ENCODE peak calls at places on chromosomes 4 and X, in seven cellular contexts. Y is tibial artery, I is psoas muscle, R is pancreas, S is fibroblast of lung, X is hepatocyte, B is DND-41. D is an unnamed sample. For H3K27me3, the result is how much of the 10 kb centered on the place peaks cover.

GRCh38 chr4:121690001-121690400 is 6.8 kb downstream of the ANXA5 start:
- DNase-seq in R (no peak), X (no peak), Y (no peak), B (no peak), S (peak), I (no peak), D (no peak)

GRCh38 chrX:47316276-47317025 is 53.9 kb upstream of the ZNF157 start:
- DNase-seq in R (no peak), S (peak), B (no peak), Y (no peak), X (no peak), I (no peak), D (no peak)

GRCh38 chr4:98996056-98996941 is 778 bp downstream of the METAP1 start:
- DNase-seq in X (peak), B (peak), R (peak), I (no peak), Y (no peak), S (peak), D (peak)

GRCh38 chrX:140318306-140318705 is 186.6 kb downstream of the SOX3 start:
- DNase-seq in X (no peak), S (peak), R (no peak), Y (no peak), I (no peak), B (no peak), D (no peak)

GRCh38 chr4:140704392-140704955 is 51.7 kb downstream of the TBC1D9 start:
- DNase-seq in X (no peak), B (no peak), I (no peak), S (no peak), Y (no peak), R (no peak), D (no peak)

GRCh38 chr4:114883641-114884040 is 229.8 kb downstream of the NDST4 start:
- DNase-seq in B (no peak), R (no peak), I (no peak), S (no peak), Y (no peak), X (no peak), D (no peak)

GRCh38 chr4:103996059-103996458 is 276.3 kb upstream of the TACR3 start:
- DNase-seq in Y (no peak), I (no peak), B (no peak), X (peak), S (peak), R (no peak), D (no peak)

GRCh38 chr4:100707786-100708185 is 190.0 kb upstream of the EMCN start:
- DNase-seq in S (peak), Y (no peak), B (no peak), X (no peak), I (no peak), R (no peak), D (no peak)

GRCh38 chrX:28205905-28206304 is 224.7 kb upstream of the DCAF8L1 start:
- DNase-seq in B (no peak), Y (no peak), R (no peak), I (no peak), S (no peak), X (no peak), D (no peak)

GRCh38 chr4:108889696-108890475 is 127.0 kb upstream of the ETNPPL start:
- DNase-seq in R (no peak), I (no peak), B (no peak), S (peak), Y (no peak), X (no peak), D (no peak)

GRCh38 chr4:115950806-115951205 is 837.4 kb upstream of the NDST4 start:
- DNase-seq in Y (no peak), X (no peak), I (no peak), S (no peak), R (no peak), B (no peak), D (no peak)

GRCh38 chrX:33686105-33686504 is 446.0 kb downstream of the FAM47A start:
- DNase-seq in I (no peak), B (no peak), R (no peak), S (no peak), Y (no peak), X (no peak), D (no peak)

GRCh38 chr4:30094866-30095265 is 625.3 kb upstream of the PCDH7 start:
- DNase-seq in I (no peak), B (no peak), R (no peak), S (peak), Y (no peak), X (no peak), D (no peak)

GRCh38 chr4:107888237-107888636 is 43.1 kb upstream of the CYP2U1 start:
- DNase-seq in Y (no peak), I (no peak), X (no peak), S (no peak), R (no peak), B (peak), D (no peak)

GRCh38 chr4:145619639-145619996 is 433 bp downstream of the MMAA start:
- DNase-seq in Y (peak), R (peak), S (peak), I (peak), B (no peak), X (peak), D (no peak)

GRCh38 chr4:100417565-100417964 is 100.3 kb downstream of the EMCN start:
- DNase-seq in I (no peak), X (no peak), S (peak), R (peak), Y (no peak), B (no peak), D (no peak)

GRCh38 chr4:78922207-78922606 is 17.0 kb downstream of the PAQR3 start:
- DNase-seq in B (no peak), S (peak), Y (no peak), R (no peak), X (no peak), I (no peak), D (no peak)

GRCh38 chr4:148034821-148035220 is 302.9 kb downstream of the ARHGAP10 start:
- DNase-seq in S (no peak), B (no peak), Y (no peak), X (no peak), I (no peak), R (no peak), D (no peak)

GRCh38 chr4:83561381-83561780 is 25.5 kb downstream of the GPAT3 start:
- DNase-seq in S (peak), R (peak), B (no peak), X (no peak), I (no peak), Y (peak), D (no peak)

DNA sequence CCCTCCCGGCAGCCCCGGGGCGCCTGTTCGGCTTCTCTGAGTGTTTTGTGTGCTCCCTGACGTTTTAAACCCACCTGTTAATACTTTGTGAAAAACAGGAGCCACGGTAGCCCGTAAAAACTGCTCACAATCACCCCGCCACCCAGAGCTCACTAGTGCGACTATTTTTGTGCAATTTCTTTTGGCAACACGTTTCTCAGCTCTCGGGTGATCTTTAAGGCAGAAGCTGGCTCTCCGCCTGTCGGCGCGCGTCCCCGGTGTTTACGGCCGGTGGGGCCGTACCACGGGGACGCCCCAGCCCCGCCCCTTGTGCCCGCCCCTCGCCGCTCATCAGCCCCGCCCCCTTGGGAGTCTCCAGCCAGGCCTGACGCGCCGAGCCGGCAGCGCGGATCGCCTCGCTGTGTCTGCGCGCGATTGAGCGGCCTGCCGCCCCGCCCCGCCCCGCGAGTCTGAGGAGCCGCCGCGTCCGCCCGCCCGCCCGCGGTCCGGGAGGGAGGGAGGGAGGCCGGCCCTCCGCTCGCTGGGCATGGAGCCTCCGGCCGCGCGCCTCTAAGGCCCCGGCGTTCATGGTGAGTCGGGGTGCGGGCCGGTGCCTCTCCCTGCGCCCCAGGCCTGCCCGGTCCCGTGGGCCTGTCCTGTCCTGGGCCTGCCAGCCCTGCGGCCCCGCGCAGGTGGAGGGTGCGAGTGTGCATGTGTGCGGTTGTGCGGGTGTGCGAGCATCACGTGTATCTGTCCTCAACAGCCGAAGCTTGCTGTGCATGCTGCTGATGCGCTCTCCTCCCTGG is 56.2 kb upstream of the TADA2B start:
- DNase-seq in I (peak), X (peak), B (peak), Y (peak), S (peak), R (peak), D (peak)
- TF ChIP-seq CTCF in I (no peak), X (peak), B (no peak), Y (peak), S (no peak), R (no peak), D (no peak)

GRCh38 chr4:3462790-3463415 is at the start of gene DOK7:
- DNase-seq in R (peak), X (peak), I (peak), S (no peak), B (no peak), Y (no peak), D (no peak)

GRCh38 chr4:3462321-3462789 is 751 bp upstream of the DOK7 start:
- DNase-seq in X (no peak), Y (no peak), R (no peak), I (peak), S (no peak), B (no peak), D (no peak)

GRCh38 chr4:3460926-3461325 is 2.2 kb upstream of the DOK7 start:
- DNase-seq in B (no peak), R (no peak), S (no peak), Y (no peak), X (no peak), I (peak), D (no peak)

GRCh38 chr4:3463556-3464348 is 646 bp downstream of the DOK7 start:
- DNase-seq in X (no peak), I (peak), R (no peak), B (no peak), S (no peak), Y (no peak), D (no peak)

DNA sequence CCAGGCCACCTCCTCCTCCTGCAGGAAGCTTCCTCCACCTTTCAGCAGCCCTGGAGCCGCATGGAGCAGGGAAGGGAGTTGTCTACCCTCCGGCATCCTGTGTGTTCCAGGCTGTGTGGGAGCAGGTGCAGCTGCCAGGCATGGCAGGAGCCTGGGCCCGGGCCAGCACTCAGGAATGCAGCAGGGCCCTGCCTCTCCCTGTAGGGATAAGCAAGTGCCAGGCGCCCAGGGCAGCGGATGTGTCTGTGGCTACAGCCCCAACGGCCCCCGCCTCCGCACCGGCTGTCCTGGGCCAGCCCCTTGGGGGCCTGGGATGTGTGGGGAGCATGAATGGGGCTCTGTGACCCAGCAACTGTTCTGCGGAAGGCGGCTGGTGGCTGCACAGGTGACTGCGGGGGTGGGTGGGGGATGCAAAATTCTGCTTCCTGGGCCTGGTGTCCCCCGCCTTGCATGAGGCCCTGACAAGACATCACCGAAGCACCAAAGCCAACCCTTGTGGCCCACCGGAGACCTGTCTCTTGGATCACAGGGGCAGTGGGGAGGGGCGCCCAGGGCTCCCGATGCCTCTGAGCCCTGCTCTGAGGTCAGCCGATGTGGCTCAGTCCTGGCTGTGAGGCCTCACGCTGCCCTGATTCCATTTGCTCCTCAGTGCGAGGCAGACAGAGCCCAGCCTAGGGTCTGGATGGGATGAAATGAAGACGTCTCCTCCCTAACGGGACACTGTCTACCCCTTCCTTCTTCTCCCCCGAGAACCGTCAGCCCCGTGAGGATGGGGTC is 1.4 kb upstream of the DOK7 start:
- DNase-seq in S (peak), Y (no peak), X (no peak), I (peak), R (peak), B (no peak), D (no peak)
- H3K27me3 ChIP-seq in S (under half), Y (under half), X (under half), I (under half), R (under half), B (under half), D (half or more)

GRCh38 chr4:127355738-127356137 is 277.0 kb upstream of the INTU start:
- DNase-seq in R (no peak), I (no peak), B (no peak), S (peak), Y (no peak), X (no peak), D (no peak)
- H3K4me3 ChIP-seq in R (no peak), I (no peak), B (no peak), S (no peak), Y (no peak), X (no peak), D (no peak)

DNA sequence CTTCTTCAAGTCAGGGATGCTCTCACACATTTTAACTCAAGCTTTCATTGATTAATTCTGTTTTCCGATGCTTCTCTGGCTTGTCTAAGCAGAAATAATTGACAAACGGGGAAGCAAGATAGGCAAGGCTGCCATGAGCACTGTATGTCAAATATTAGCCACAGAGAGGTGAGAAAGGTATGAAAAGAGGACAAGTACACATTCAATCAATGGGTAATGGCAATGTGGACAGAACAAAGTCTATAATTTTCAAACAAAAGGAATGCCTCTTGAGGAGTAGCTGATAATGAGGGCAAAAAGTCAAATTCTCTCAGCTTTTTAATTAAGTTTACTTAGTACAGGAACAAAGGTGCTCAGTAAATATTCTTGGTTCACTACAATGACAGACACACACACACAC is 19.6 kb downstream of the COX7B2 start:
- DNase-seq in I (no peak), S (no peak), Y (no peak), R (no peak), X (no peak), B (no peak), D (no peak)
- TF ChIP-seq CTCF in I (no peak), S (no peak), Y (no peak), R (no peak), X (no peak), B (no peak), D (no peak)

GRCh38 chr4:54092405-54092759 is 7.6 kb upstream of the GSX2 start:
- DNase-seq in Y (no peak), S (no peak), R (no peak), X (no peak), I (no peak), B (no peak), D (no peak)
- H3K27me3 ChIP-seq in Y (under half), S (under half), R (under half), X (half or more), I (under half), B (under half), D (under half)

GRCh38 chr4:159052315-159052714 is 50.6 kb upstream of the RAPGEF2 start:
- DNase-seq in B (no peak), R (no peak), Y (no peak), X (no peak), I (no peak), S (no peak), D (peak)
- H3K4me3 ChIP-seq in B (no peak), R (no peak), Y (no peak), X (no peak), I (no peak), S (no peak), D (peak)

DNA sequence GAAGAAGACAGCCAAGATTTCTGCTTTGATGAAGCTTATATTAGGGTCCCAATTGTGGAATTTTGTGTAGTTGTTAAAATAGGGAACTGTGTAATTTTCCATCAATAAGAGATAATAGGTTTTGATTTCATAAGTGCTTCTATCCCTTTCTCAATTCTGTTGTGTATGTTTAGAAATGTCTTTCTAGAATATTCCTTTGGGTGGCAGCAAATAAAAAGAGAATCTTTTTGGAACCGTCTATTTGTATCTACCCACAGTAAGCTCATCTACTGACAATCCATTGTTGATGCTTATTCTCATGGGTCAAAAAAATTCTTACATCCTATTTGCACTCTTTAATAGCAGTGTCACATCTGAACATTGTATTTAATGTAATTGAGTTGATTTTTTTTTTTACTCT is 61.7 kb downstream of the TMA16 start:
- DNase-seq in S (no peak), X (no peak), B (no peak), I (no peak), Y (no peak), R (no peak), D (no peak)
- TF ChIP-seq CTCF in S (no peak), X (peak), B (peak), I (no peak), Y (no peak), R (no peak), D (peak)

DNA sequence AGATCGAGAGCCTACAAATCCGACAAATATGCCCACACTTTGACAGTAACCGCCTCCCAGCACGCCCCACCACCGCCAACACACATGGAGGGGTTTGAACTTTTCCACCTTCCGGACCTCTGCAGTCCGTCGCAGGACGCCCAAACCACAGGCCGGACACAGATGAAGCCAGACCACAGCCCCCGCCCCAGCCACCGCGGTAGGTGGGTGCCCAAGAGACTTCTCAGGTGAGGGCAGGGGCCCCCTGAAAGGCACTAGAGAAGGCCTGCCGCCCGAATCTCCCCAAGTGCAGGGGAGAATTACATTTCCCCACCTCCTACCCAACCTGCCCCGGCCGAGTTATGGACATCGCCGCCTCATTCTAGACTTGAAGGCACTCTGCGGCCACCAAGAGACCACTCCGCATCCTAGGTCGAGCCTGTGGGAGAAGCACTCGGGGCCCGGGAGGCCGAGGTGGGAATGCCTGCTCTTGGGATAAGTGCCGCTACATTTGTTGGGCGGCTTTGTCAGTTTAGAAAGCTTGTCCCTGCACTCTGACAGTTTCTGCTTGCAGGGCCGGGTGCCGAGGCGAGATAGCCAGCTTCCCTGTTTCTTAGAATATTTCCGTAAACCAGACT is 21.5 kb downstream of the HAND2 start:
- DNase-seq in S (no peak), I (no peak), X (peak), B (no peak), R (no peak), Y (peak), D (no peak)
- H3K27me3 ChIP-seq in S (under half), I (under half), X (half or more), B (under half), R (under half), Y (under half), D (under half)

GRCh38 chrX:74179936-74180454 is 124.0 kb upstream of the ZCCHC13 start:
- DNase-seq in X (no peak), R (no peak), B (no peak), S (no peak), I (no peak), Y (no peak), D (no peak)

GRCh38 chrX:74179499-74179898 is 124.5 kb upstream of the ZCCHC13 start:
- DNase-seq in X (no peak), Y (no peak), I (no peak), B (no peak), R (no peak), S (no peak), D (no peak)

GRCh38 chrX:74180716-74181115 is 123.3 kb upstream of the ZCCHC13 start:
- DNase-seq in R (no peak), X (no peak), B (no peak), I (no peak), Y (no peak), S (no peak), D (no peak)

GRCh38 chrX:74179071-74179470 is 124.9 kb upstream of the ZCCHC13 start:
- DNase-seq in R (no peak), B (no peak), Y (no peak), X (no peak), S (peak), I (no peak), D (no peak)

GRCh38 chrX:74178536-74178935 is 125.4 kb upstream of the ZCCHC13 start:
- DNase-seq in X (peak), Y (no peak), I (no peak), B (no peak), S (no peak), R (no peak), D (no peak)
- H3K4me3 ChIP-seq in X (no peak), Y (no peak), I (no peak), B (no peak), S (no peak), R (no peak), D (no peak)

GRCh38 chrX:17859609-17860178 is 1.4 kb downstream of the RAI2 start:
- DNase-seq in S (no peak), R (peak), B (no peak), X (peak), I (no peak), Y (no peak), D (no peak)
- TF ChIP-seq CTCF in S (no peak), R (no peak), B (no peak), X (no peak), I (no peak), Y (no peak), D (no peak)

D was measured in MM.1S.